ENCODE peak calls at places on chromosomes 5 and 9, in four cellular contexts. N is WTC11, H is A549, J is HCT116. E is an unnamed sample.

GRCh38 chr5:143434261-143435206 is 31.0 kb upstream of the NR3C1 start:
- DNase-seq in N (no peak), J (no peak), H (no peak), E (no peak)

GRCh38 chr5:123066016-123066415 is 23.0 kb upstream of the PRDM6 start:
- DNase-seq in N (no peak), J (no peak), H (no peak), E (no peak)

GRCh38 chr5:135254183-135254582 is 144.8 kb downstream of the MACROH2A1 start:
- DNase-seq in J (no peak), N (no peak), H (no peak), E (no peak)

GRCh38 chr5:53059281-53059680 is 50.3 kb downstream of the MOCS2 start:
- DNase-seq in J (no peak), H (no peak), N (no peak), E (peak)

GRCh38 chr9:93268551-93269314 is 84.8 kb downstream of the WNK2 start:
- DNase-seq in J (no peak), H (no peak), N (no peak), E (no peak)

GRCh38 chr5:128674837-128675446 is 136.9 kb upstream of the FBN2 start:
- DNase-seq in N (peak), H (peak), J (peak), E (peak)

GRCh38 chr5:124402144-124402581 is 344.3 kb downstream of the ZNF608 start:
- DNase-seq in J (no peak), H (peak), N (no peak), E (peak)

GRCh38 chr9:124010303-124010664 is 1.3 kb upstream of the LHX2 start:
- DNase-seq in H (no peak), N (no peak), J (no peak), E (no peak)

GRCh38 chr5:112968411-112969106 is 8.0 kb upstream of the DCP2 start:
- DNase-seq in J (no peak), H (peak), N (no peak), E (no peak)

GRCh38 chr5:179812135-179812825 is 5.6 kb upstream of the MGAT4B start:
- DNase-seq in N (no peak), H (no peak), J (no peak), E (no peak)

GRCh38 chr5:43432486-43433365 is 20.5 kb upstream of the CCL28 start:
- DNase-seq in N (no peak), H (peak), J (peak), E (peak)

GRCh38 chr9:20315672-20316071 is 306.6 kb downstream of the MLLT3 start:
- DNase-seq in J (no peak), N (no peak), H (no peak), E (no peak)

GRCh38 chr9:16282216-16282615 is 588.3 kb downstream of the BNC2 start:
- DNase-seq in N (no peak), J (no peak), H (no peak), E (no peak)

GRCh38 chr5:135204151-135204600 is 170.1 kb upstream of the PITX1 start:
- DNase-seq in J (no peak), N (no peak), H (no peak), E (peak)

GRCh38 chr9:117745598-117745997 is 41.4 kb downstream of the TLR4 start:
- DNase-seq in J (no peak), H (no peak), N (no peak), E (no peak)

GRCh38 chr9:95509851-95510529 is 6.8 kb downstream of the PTCH1 start:
- DNase-seq in J (no peak), N (no peak), H (no peak), E (no peak)

GRCh38 chr5:110377411-110378392 is 348.8 kb downstream of the TMEM232 start:
- DNase-seq in J (no peak), H (no peak), N (no peak), E (no peak)
- TF ChIP-seq MAX in J (no peak), H (no peak), N (no peak), E (no peak)

DNA sequence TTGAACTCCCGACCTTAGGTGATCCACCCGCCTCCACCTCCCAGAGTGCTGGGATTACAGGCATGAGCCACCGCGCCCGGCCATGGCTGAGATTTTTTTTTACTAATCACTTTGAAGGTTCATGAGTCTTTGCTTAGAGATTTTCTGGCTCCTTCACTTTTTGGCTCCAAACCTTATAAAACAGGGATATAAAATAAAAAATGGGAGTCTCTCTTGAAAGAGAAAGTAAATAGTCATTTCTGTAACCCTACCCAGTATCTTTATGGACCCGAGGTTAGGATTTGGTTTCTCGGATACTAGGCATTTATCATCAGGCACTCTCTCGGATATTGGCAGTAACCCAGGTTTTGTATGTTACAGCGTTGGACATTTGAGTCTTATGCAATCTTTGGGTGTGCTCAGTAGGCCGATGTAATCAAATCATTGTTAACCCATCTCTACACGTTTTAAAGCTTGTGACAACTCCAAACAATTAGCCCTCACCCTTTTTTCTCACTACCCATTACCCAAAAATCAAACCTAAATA is 25.3 kb downstream of the STXBP1 start:
- DNase-seq in H (peak), N (no peak), J (no peak), E (peak)
- TF ChIP-seq MAX in H (no peak), N (no peak), J (no peak), E (no peak)

GRCh38 chr9:70362952-70363351 is 51.5 kb downstream of the KLF9 start:
- DNase-seq in J (no peak), H (no peak), N (no peak), E (peak)

GRCh38 chr9:70367305-70367930 is 47.0 kb downstream of the KLF9 start:
- DNase-seq in H (no peak), J (no peak), N (no peak), E (no peak)

DNA sequence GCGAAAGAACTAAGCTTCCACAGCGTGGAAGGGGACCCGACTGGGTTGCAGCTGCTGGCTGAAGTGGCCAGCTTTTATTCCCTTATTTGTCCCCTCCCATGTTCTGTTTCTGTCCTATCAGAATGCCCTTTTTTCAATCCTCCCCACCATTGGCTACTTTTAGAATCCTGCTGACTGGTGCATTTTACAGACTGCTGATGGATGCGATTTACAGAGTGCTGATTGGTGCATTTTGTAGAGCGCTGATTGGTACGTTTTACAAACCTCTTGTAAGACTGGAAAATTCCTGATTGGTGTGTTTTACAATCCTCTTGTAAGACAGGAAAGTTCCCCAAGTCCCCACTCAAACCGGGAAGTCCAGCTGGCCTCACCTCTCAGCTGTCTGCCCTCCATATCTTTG is 50.7 kb downstream of the KLF9 start:
- DNase-seq in N (no peak), H (no peak), J (no peak), E (no peak)
- TF ChIP-seq MAX in N (no peak), H (no peak), J (no peak), E (no peak)

GRCh38 chr5:151126199-151126645 is 31.4 kb downstream of the ANXA6 start:
- DNase-seq in H (peak), N (peak), J (peak), E (peak)
- TF ChIP-seq MAX in H (no peak), N (no peak), J (no peak), E (no peak)

GRCh38 chr5:93584531-93585053 is 1.6 kb downstream of the NR2F1 start:
- DNase-seq in H (no peak), J (no peak), N (no peak), E (no peak)

GRCh38 chr5:93583799-93584530 is 943 bp downstream of the NR2F1 start:
- DNase-seq in N (peak), H (peak), J (no peak), E (peak)

GRCh38 chr5:93585753-93586385 is 2.8 kb downstream of the NR2F1 start:
- DNase-seq in N (no peak), H (no peak), J (no peak), E (no peak)

GRCh38 chr5:93583525-93583798 is 440 bp downstream of the NR2F1 start:
- DNase-seq in J (no peak), N (no peak), H (peak), E (no peak)

DNA sequence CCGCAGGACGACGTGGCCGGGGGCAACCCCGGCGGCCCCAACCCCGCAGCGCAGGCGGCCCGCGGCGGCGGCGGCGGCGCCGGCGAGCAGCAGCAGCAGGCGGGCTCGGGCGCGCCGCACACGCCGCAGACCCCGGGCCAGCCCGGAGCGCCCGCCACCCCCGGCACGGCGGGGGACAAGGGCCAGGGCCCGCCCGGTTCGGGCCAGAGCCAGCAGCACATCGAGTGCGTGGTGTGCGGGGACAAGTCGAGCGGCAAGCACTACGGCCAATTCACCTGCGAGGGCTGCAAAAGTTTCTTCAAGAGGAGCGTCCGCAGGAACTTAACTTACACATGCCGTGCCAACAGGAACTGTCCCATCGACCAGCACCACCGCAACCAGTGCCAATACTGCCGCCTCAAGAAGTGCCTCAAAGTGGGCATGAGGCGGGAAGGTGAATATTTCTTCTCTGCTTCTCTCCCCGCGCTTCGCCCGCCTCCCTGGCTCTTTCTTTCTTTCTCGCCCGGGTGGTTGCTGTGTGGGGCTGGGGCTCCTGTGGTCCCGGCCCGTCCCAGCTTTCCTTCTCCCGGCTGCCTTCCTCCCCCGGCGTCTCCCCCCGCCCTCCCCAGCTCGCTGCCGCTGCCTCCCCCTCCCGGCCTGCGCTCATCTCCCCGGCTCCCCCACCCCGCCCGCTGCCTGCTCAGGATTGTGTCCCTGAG is 2.2 kb downstream of the NR2F1 start:
- DNase-seq in J (no peak), N (peak), H (peak), E (peak)
- TF ChIP-seq MAX in J (no peak), N (no peak), H (peak), E (no peak)

DNA sequence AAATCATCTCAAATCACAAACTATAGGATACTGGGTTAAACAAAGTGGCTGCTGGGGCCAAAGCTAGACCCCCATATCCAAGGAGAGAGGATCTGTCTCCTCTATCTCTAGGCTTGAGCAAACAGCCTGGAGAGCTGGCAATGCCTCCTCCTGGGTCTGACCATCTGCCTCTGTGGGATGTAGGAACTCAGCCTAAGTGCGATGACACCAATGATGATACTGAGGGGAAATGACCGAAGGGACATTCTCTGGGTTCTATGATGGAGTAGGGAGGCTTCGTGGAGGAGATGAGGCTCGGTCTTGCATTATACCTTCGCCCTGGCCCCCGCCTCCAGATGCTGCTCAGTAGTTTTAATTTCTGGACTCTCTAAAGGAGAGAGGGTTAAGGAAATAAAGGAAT is 9.3 kb upstream of the SPATA24 start:
- DNase-seq in J (no peak), N (no peak), H (no peak), E (no peak)
- TF ChIP-seq MAX in J (no peak), N (no peak), H (no peak), E (no peak)